ENCODE peak calls at places on chromosomes 7 and 10, in ten cellular contexts. One of them, this sample, is unnamed.

GRCh38 chr7:27459021-27459728 is 203.5 kb downstream of the HIBADH start:
- DNase-seq in brain microvascular endothelial cell: no peak
- DNase-seq in sigmoid colon: peak; percentile 68
- DNase-seq in A673: no peak
- DNase-seq in chondrocyte: no peak
- DNase-seq in esophagus muscularis mucosa: no peak
- DNase-seq in colonic mucosa: no peak
- DNase-seq in choroid plexus epithelial cell: no peak
- DNase-seq in cardiac fibroblast: no peak
- DNase-seq in nephron progenitor cell: no peak
- DNase-seq in this sample: peak; percentile 14

GRCh38 chr7:97771576-97771975 is 39.7 kb downstream of the TAC1 start:
- DNase-seq in esophagus muscularis mucosa: no peak
- DNase-seq in cardiac fibroblast: no peak
- DNase-seq in A673: no peak
- DNase-seq in choroid plexus epithelial cell: no peak
- DNase-seq in brain microvascular endothelial cell: no peak
- DNase-seq in colonic mucosa: peak; percentile 64
- DNase-seq in chondrocyte: no peak
- DNase-seq in nephron progenitor cell: no peak
- DNase-seq in sigmoid colon: no peak
- DNase-seq in this sample: no peak

GRCh38 chr10:125038637-125039036 is 96.7 kb downstream of the ZRANB1 start:
- DNase-seq in nephron progenitor cell: no peak
- DNase-seq in brain microvascular endothelial cell: no peak
- DNase-seq in sigmoid colon: no peak
- DNase-seq in esophagus muscularis mucosa: no peak
- DNase-seq in choroid plexus epithelial cell: no peak
- DNase-seq in chondrocyte: peak; percentile 71
- DNase-seq in A673: peak; percentile 43
- DNase-seq in colonic mucosa: peak; percentile 75
- DNase-seq in cardiac fibroblast: no peak
- DNase-seq in this sample: peak; percentile 71

GRCh38 chr7:73606801-73607691 is 17.3 kb downstream of the MLXIPL start:
- DNase-seq in cardiac fibroblast: peak; percentile 43
- DNase-seq in sigmoid colon: no peak
- DNase-seq in brain microvascular endothelial cell: no peak
- DNase-seq in A673: peak; percentile 84
- DNase-seq in chondrocyte: no peak
- DNase-seq in esophagus muscularis mucosa: no peak
- DNase-seq in choroid plexus epithelial cell: peak; percentile 40
- DNase-seq in nephron progenitor cell: peak; percentile 93
- DNase-seq in colonic mucosa: peak; percentile 61
- DNase-seq in this sample: peak; percentile 51

GRCh38 chr10:118595598-118596425 is at the start of gene PRLHR:
- DNase-seq in cardiac fibroblast: peak; percentile 22
- DNase-seq in chondrocyte: no peak
- DNase-seq in esophagus muscularis mucosa: no peak
- DNase-seq in brain microvascular endothelial cell: peak; percentile 13
- DNase-seq in A673: peak; percentile 39
- DNase-seq in colonic mucosa: no peak
- DNase-seq in nephron progenitor cell: peak; percentile 93
- DNase-seq in choroid plexus epithelial cell: peak; percentile 32
- DNase-seq in sigmoid colon: no peak
- DNase-seq in this sample: peak; percentile 20

GRCh38 chr7:15461576-15461975 is 100.2 kb downstream of the AGMO start:
- DNase-seq in brain microvascular endothelial cell: peak; percentile 94
- DNase-seq in sigmoid colon: no peak
- DNase-seq in A673: peak; percentile 57
- DNase-seq in chondrocyte: no peak
- DNase-seq in nephron progenitor cell: no peak
- DNase-seq in colonic mucosa: no peak
- DNase-seq in cardiac fibroblast: peak; percentile 96
- DNase-seq in esophagus muscularis mucosa: no peak
- DNase-seq in choroid plexus epithelial cell: peak; percentile 98
- DNase-seq in this sample: no peak

GRCh38 chr7:131034166-131034881 is 293.4 kb upstream of the MKLN1 start:
- DNase-seq in choroid plexus epithelial cell: peak; percentile 45
- DNase-seq in sigmoid colon: no peak
- DNase-seq in esophagus muscularis mucosa: no peak
- DNase-seq in A673: peak; percentile 85
- DNase-seq in brain microvascular endothelial cell: no peak
- DNase-seq in chondrocyte: no peak
- DNase-seq in colonic mucosa: no peak
- DNase-seq in cardiac fibroblast: peak; percentile 22
- DNase-seq in nephron progenitor cell: no peak
- DNase-seq in this sample: no peak

GRCh38 chr7:1466524-1467271 is 7.4 kb upstream of the MICALL2 start:
- DNase-seq in colonic mucosa: peak; percentile 89
- DNase-seq in A673: peak; percentile 52
- DNase-seq in chondrocyte: no peak
- DNase-seq in sigmoid colon: peak; percentile 91
- DNase-seq in choroid plexus epithelial cell: peak; percentile 61
- DNase-seq in esophagus muscularis mucosa: peak; percentile 93
- DNase-seq in brain microvascular endothelial cell: peak; percentile 45
- DNase-seq in cardiac fibroblast: peak; percentile 38
- DNase-seq in nephron progenitor cell: peak; percentile 81
- DNase-seq in this sample: no peak

GRCh38 chr7:20793686-20794394 is 7.2 kb upstream of the SP8 start:
- DNase-seq in brain microvascular endothelial cell: no peak
- DNase-seq in nephron progenitor cell: no peak
- DNase-seq in cardiac fibroblast: no peak
- DNase-seq in esophagus muscularis mucosa: no peak
- DNase-seq in sigmoid colon: no peak
- DNase-seq in colonic mucosa: no peak
- DNase-seq in chondrocyte: no peak
- DNase-seq in choroid plexus epithelial cell: no peak
- DNase-seq in A673: no peak
- DNase-seq in this sample: no peak

GRCh38 chr10:11243425-11244222 is 226.0 kb downstream of the CELF2 start:
- DNase-seq in sigmoid colon: no peak
- DNase-seq in brain microvascular endothelial cell: no peak
- DNase-seq in A673: no peak
- DNase-seq in chondrocyte: no peak
- DNase-seq in choroid plexus epithelial cell: no peak
- DNase-seq in cardiac fibroblast: no peak
- DNase-seq in nephron progenitor cell: no peak
- DNase-seq in colonic mucosa: no peak
- DNase-seq in esophagus muscularis mucosa: no peak
- DNase-seq in this sample: no peak

GRCh38 chr10:113681533-113682470 is 2.1 kb downstream of the CASP7 start:
- DNase-seq in colonic mucosa: no peak
- DNase-seq in cardiac fibroblast: peak; percentile 18
- DNase-seq in sigmoid colon: no peak
- DNase-seq in chondrocyte: no peak
- DNase-seq in A673: no peak
- DNase-seq in nephron progenitor cell: no peak
- DNase-seq in choroid plexus epithelial cell: peak; percentile 22
- DNase-seq in brain microvascular endothelial cell: no peak
- DNase-seq in esophagus muscularis mucosa: no peak
- DNase-seq in this sample: no peak

GRCh38 chr10:130202984-130203617 is 66.9 kb downstream of the GLRX3 start:
- DNase-seq in cardiac fibroblast: no peak
- DNase-seq in nephron progenitor cell: no peak
- DNase-seq in sigmoid colon: no peak
- DNase-seq in colonic mucosa: no peak
- DNase-seq in esophagus muscularis mucosa: no peak
- DNase-seq in choroid plexus epithelial cell: no peak
- DNase-seq in chondrocyte: peak; percentile 62
- DNase-seq in A673: no peak
- DNase-seq in brain microvascular endothelial cell: no peak
- DNase-seq in this sample: no peak

GRCh38 chr10:24897326-24897926 is 55.0 kb downstream of the PRTFDC1 start:
- DNase-seq in choroid plexus epithelial cell: peak; percentile 60
- DNase-seq in brain microvascular endothelial cell: peak; percentile 71
- DNase-seq in esophagus muscularis mucosa: peak; percentile 21
- DNase-seq in cardiac fibroblast: peak; percentile 66
- DNase-seq in colonic mucosa: no peak
- DNase-seq in A673: peak; percentile 66
- DNase-seq in sigmoid colon: no peak
- DNase-seq in nephron progenitor cell: no peak
- DNase-seq in chondrocyte: no peak
- DNase-seq in this sample: peak; percentile 15

GRCh38 chr7:2819161-2819953 is 24.8 kb downstream of the GNA12 start:
- DNase-seq in choroid plexus epithelial cell: no peak
- DNase-seq in esophagus muscularis mucosa: no peak
- DNase-seq in chondrocyte: no peak
- DNase-seq in colonic mucosa: no peak
- DNase-seq in nephron progenitor cell: no peak
- DNase-seq in brain microvascular endothelial cell: no peak
- DNase-seq in sigmoid colon: no peak
- DNase-seq in cardiac fibroblast: no peak
- DNase-seq in A673: no peak
- DNase-seq in this sample: no peak

GRCh38 chr7:4745971-4746919 is 29.2 kb upstream of the AP5Z1 start:
- DNase-seq in esophagus muscularis mucosa: no peak
- DNase-seq in cardiac fibroblast: peak; percentile 87
- DNase-seq in A673: no peak
- DNase-seq in choroid plexus epithelial cell: peak; percentile 87
- DNase-seq in nephron progenitor cell: no peak
- DNase-seq in brain microvascular endothelial cell: peak; percentile 76
- DNase-seq in colonic mucosa: peak; percentile 67
- DNase-seq in sigmoid colon: no peak
- DNase-seq in chondrocyte: no peak
- DNase-seq in this sample: peak; percentile 62

GRCh38 chr7:4747013-4747412 is 28.4 kb upstream of the AP5Z1 start:
- DNase-seq in A673: no peak
- DNase-seq in brain microvascular endothelial cell: no peak
- DNase-seq in sigmoid colon: no peak
- DNase-seq in choroid plexus epithelial cell: no peak
- DNase-seq in nephron progenitor cell: no peak
- DNase-seq in esophagus muscularis mucosa: no peak
- DNase-seq in cardiac fibroblast: no peak
- DNase-seq in colonic mucosa: no peak
- DNase-seq in chondrocyte: no peak
- DNase-seq in this sample: no peak

GRCh38 chr7:4745265-4745919 is 30.0 kb upstream of the AP5Z1 start:
- DNase-seq in esophagus muscularis mucosa: no peak
- DNase-seq in colonic mucosa: no peak
- DNase-seq in sigmoid colon: no peak
- DNase-seq in brain microvascular endothelial cell: no peak
- DNase-seq in A673: no peak
- DNase-seq in cardiac fibroblast: no peak
- DNase-seq in chondrocyte: no peak
- DNase-seq in choroid plexus epithelial cell: no peak
- DNase-seq in nephron progenitor cell: no peak
- DNase-seq in this sample: no peak

GRCh38 chr7:4742852-4743251 is 32.6 kb upstream of the AP5Z1 start:
- DNase-seq in colonic mucosa: no peak
- DNase-seq in chondrocyte: no peak
- DNase-seq in esophagus muscularis mucosa: no peak
- DNase-seq in brain microvascular endothelial cell: no peak
- DNase-seq in sigmoid colon: no peak
- DNase-seq in A673: no peak
- DNase-seq in nephron progenitor cell: no peak
- DNase-seq in cardiac fibroblast: peak; percentile 25
- DNase-seq in choroid plexus epithelial cell: no peak
- DNase-seq in this sample: no peak

GRCh38 chr7:4744391-4745264 is 30.8 kb upstream of the AP5Z1 start:
- DNase-seq in cardiac fibroblast: peak; percentile 100
- DNase-seq in esophagus muscularis mucosa: peak; percentile 99
- DNase-seq in colonic mucosa: peak; percentile 99
- DNase-seq in A673: peak; percentile 98
- DNase-seq in sigmoid colon: peak; percentile 99
- DNase-seq in choroid plexus epithelial cell: peak; percentile 99
- DNase-seq in chondrocyte: peak; percentile 99
- DNase-seq in brain microvascular endothelial cell: peak; percentile 99
- DNase-seq in nephron progenitor cell: peak; percentile 97
- DNase-seq in this sample: peak; percentile 99
- TF ChIP-seq CTCF in cardiac fibroblast: no peak
- TF ChIP-seq CTCF in esophagus muscularis mucosa: no peak
- TF ChIP-seq CTCF in colonic mucosa: no peak
- TF ChIP-seq CTCF in A673: no peak
- TF ChIP-seq CTCF in sigmoid colon: no peak
- TF ChIP-seq CTCF in choroid plexus epithelial cell: no peak
- TF ChIP-seq CTCF in chondrocyte: no peak
- TF ChIP-seq CTCF in brain microvascular endothelial cell: peak; percentile 2
- TF ChIP-seq CTCF in nephron progenitor cell: no peak
- TF ChIP-seq CTCF in this sample: no peak

DNA sequence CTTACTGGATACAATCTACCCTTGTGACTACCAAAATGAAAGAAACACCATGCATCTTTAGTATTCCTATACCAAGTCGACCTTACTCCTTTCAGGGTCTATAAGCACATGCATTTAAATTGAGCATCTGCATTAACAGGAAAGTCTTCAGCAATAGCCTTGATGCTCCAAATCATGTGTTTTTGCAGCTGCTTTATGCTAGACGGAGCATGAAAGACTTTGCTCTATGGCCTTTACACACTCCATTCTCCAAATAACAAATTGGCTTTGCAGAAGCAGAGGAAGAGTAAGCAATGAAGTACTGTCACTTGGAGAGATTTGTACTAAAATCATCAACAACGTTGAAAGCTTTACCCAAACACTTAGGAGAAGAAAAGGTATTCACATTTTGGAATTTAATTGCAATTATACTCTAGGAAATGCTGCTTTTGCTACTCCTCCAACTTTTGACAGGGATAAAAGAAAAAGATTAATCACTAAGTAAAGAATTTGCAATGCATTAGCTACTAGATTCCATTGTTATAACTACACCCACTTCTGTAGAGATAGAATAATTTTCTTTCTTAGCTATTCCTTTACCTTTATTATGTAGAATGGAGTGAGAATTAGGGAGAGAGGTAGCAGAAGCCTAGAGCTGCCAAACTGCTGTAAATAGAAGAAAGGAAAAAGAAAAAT is 131.8 kb downstream of the SEMA3E start:
- DNase-seq in choroid plexus epithelial cell: no peak
- DNase-seq in esophagus muscularis mucosa: no peak
- DNase-seq in A673: no peak
- DNase-seq in sigmoid colon: no peak
- DNase-seq in colonic mucosa: no peak
- DNase-seq in nephron progenitor cell: no peak
- DNase-seq in brain microvascular endothelial cell: no peak
- DNase-seq in chondrocyte: no peak
- DNase-seq in cardiac fibroblast: no peak
- DNase-seq in this sample: no peak
- TF ChIP-seq CTCF in choroid plexus epithelial cell: no peak
- TF ChIP-seq CTCF in esophagus muscularis mucosa: no peak
- TF ChIP-seq CTCF in A673: no peak
- TF ChIP-seq CTCF in sigmoid colon: no peak
- TF ChIP-seq CTCF in colonic mucosa: no peak
- TF ChIP-seq CTCF in nephron progenitor cell: no peak
- TF ChIP-seq CTCF in brain microvascular endothelial cell: no peak
- TF ChIP-seq CTCF in chondrocyte: no peak
- TF ChIP-seq CTCF in cardiac fibroblast: no peak
- TF ChIP-seq CTCF in this sample: no peak

GRCh38 chr7:105875505-105875904 is 894 bp downstream of the ATXN7L1 start:
- DNase-seq in sigmoid colon: no peak
- DNase-seq in brain microvascular endothelial cell: no peak
- DNase-seq in choroid plexus epithelial cell: peak; percentile 10
- DNase-seq in esophagus muscularis mucosa: no peak
- DNase-seq in nephron progenitor cell: no peak
- DNase-seq in colonic mucosa: no peak
- DNase-seq in cardiac fibroblast: no peak
- DNase-seq in A673: no peak
- DNase-seq in chondrocyte: no peak
- DNase-seq in this sample: no peak
- TF ChIP-seq CTCF in sigmoid colon: no peak
- TF ChIP-seq CTCF in brain microvascular endothelial cell: no peak
- TF ChIP-seq CTCF in choroid plexus epithelial cell: no peak
- TF ChIP-seq CTCF in esophagus muscularis mucosa: no peak
- TF ChIP-seq CTCF in nephron progenitor cell: no peak
- TF ChIP-seq CTCF in colonic mucosa: no peak
- TF ChIP-seq CTCF in cardiac fibroblast: no peak
- TF ChIP-seq CTCF in A673: no peak
- TF ChIP-seq CTCF in chondrocyte: no peak
- TF ChIP-seq CTCF in this sample: no peak

GRCh38 chr10:50987934-50988333 is 86.4 kb upstream of the PRKG1 start:
- DNase-seq in A673: no peak
- DNase-seq in choroid plexus epithelial cell: no peak
- DNase-seq in chondrocyte: no peak
- DNase-seq in cardiac fibroblast: no peak
- DNase-seq in colonic mucosa: peak; percentile 52
- DNase-seq in nephron progenitor cell: no peak
- DNase-seq in brain microvascular endothelial cell: no peak
- DNase-seq in esophagus muscularis mucosa: no peak
- DNase-seq in sigmoid colon: no peak
- DNase-seq in this sample: no peak
- TF ChIP-seq CTCF in A673: no peak
- TF ChIP-seq CTCF in choroid plexus epithelial cell: no peak
- TF ChIP-seq CTCF in chondrocyte: no peak
- TF ChIP-seq CTCF in cardiac fibroblast: no peak
- TF ChIP-seq CTCF in colonic mucosa: no peak
- TF ChIP-seq CTCF in nephron progenitor cell: no peak
- TF ChIP-seq CTCF in brain microvascular endothelial cell: no peak
- TF ChIP-seq CTCF in esophagus muscularis mucosa: no peak
- TF ChIP-seq CTCF in sigmoid colon: no peak
- TF ChIP-seq CTCF in this sample: no peak

This sample was measured in MCF 10A.